ENCODE peak calls at places on chromosomes 1 and 21, in ten cellular contexts. I is colonic mucosa; X is GM23248; M is Caco-2; S is endothelial cell of umbilical vein; Z is astrocyte of the spinal cord; L is cardiac muscle cell; C is CD4-positive, alpha-beta memory T cell; B is cardiac fibroblast; E is AG04450. H is an unnamed sample.

GRCh38 chr1:27522148-27522859 is 32.3 kb upstream of the WASF2 start:
- DNase-seq in I (no peak), X (peak; percentile 67), M (no peak), S (peak; percentile 27), Z (peak; percentile 36), L (no peak), C (peak; percentile 75), B (no peak), E (no peak), H (no peak)

GRCh38 chr1:156115514-156116374 is 1.2 kb downstream of the LMNA start:
- DNase-seq in I (peak; percentile 79), X (peak; percentile 86), M (no peak), S (peak; percentile 61), Z (peak; percentile 66), L (peak; percentile 79), C (no peak), B (peak; percentile 86), E (no peak), H (no peak)

GRCh38 chr1:171636141-171636540 is 14.1 kb downstream of the MYOCOS start:
- DNase-seq in I (no peak), X (peak; percentile 12), M (peak; percentile 21), S (no peak), Z (no peak), L (peak; percentile 61), C (no peak), B (no peak), E (no peak), H (no peak)

GRCh38 chr1:2932671-2933350 is 88.5 kb upstream of the ACTRT2 start:
- DNase-seq in I (no peak), X (no peak), M (no peak), S (no peak), Z (no peak), L (no peak), C (no peak), B (no peak), E (no peak), H (no peak)

GRCh38 chr21:28099296-28099695 is 893.4 kb downstream of the LTN1 start:
- DNase-seq in I (peak; percentile 25), X (no peak), M (no peak), S (no peak), Z (no peak), L (peak; percentile 30), C (no peak), B (peak; percentile 94), E (no peak), H (no peak)

GRCh38 chr1:159823401-159823800 is 3.3 kb upstream of the SLAMF8 start:
- DNase-seq in I (no peak), X (no peak), M (no peak), S (no peak), Z (no peak), L (no peak), C (no peak), B (no peak), E (no peak), H (no peak)

GRCh38 chr1:210441028-210441427 is 112.3 kb downstream of the HHAT start:
- DNase-seq in I (no peak), X (no peak), M (no peak), S (no peak), Z (no peak), L (no peak), C (no peak), B (no peak), E (no peak), H (no peak)

GRCh38 chr1:104072915-104073371 is 323.2 kb downstream of the AMY1C start:
- DNase-seq in I (peak; percentile 17), X (no peak), M (no peak), S (peak; percentile 1), Z (no peak), L (no peak), C (no peak), B (no peak), E (no peak), H (no peak)

GRCh38 chr1:7878027-7878426 is 25.2 kb upstream of the UTS2 start:
- DNase-seq in I (no peak), X (no peak), M (no peak), S (no peak), Z (no peak), L (no peak), C (no peak), B (no peak), E (no peak), H (no peak)

GRCh38 chr1:41281367-41281766 is 39.3 kb upstream of the SCMH1 start:
- DNase-seq in I (no peak), X (no peak), M (no peak), S (no peak), Z (no peak), L (no peak), C (no peak), B (no peak), E (no peak), H (no peak)

GRCh38 chr1:191963286-191963685 is 195.0 kb upstream of the RGS18 start:
- DNase-seq in I (no peak), X (no peak), M (no peak), S (no peak), Z (peak; percentile 23), L (no peak), C (no peak), B (no peak), E (peak; percentile 10), H (no peak)

GRCh38 chr1:169486281-169486904 is 649 bp upstream of the SLC19A2 start:
- DNase-seq in I (no peak), X (peak; percentile 81), M (no peak), S (no peak), Z (no peak), L (no peak), C (no peak), B (peak; percentile 76), E (no peak), H (no peak)

GRCh38 chr1:30258876-30259275 is 464.5 kb downstream of the MATN1 start:
- DNase-seq in I (no peak), X (no peak), M (no peak), S (no peak), Z (no peak), L (no peak), C (no peak), B (no peak), E (no peak), H (no peak)

DNA sequence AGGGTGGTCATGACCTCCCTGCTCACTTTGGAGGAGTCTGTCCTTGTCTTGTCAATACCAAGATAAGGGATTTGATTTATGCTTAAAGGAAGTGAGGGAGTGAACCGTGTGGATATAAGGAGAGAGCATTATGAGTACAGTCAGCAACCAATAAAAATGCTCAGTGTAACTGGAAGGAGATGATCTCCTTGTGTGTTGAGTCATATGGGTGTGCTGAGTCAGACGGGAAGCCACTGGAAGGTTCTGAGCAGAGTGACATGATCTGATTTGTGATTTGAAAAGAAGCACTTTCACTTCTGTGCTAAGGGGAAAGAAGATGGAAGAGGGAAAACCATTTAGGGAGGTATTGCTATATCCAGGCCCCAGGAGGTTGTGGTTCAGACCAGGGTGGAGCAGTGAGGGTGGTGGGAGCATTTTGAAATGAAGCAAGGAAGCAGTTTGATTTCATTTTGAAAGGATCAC is 2.5 kb upstream of the BCL10 start:
- DNase-seq in I (peak; percentile 86), X (peak; percentile 95), M (no peak), S (peak; percentile 93), Z (peak; percentile 92), L (no peak), C (no peak), B (peak; percentile 88), E (peak; percentile 78), H (peak; percentile 62)
- H3K4me3 ChIP-seq in I (no peak overlapping the region), X (peak overlapping the region; percentile 60), M (no peak overlapping the region), S (no peak overlapping the region), Z (no peak overlapping the region), L (no peak overlapping the region), C (no peak overlapping the region), B (peak overlapping the region; percentile 9), E (peak overlapping the region; percentile 52), H (no peak overlapping the region)

DNA sequence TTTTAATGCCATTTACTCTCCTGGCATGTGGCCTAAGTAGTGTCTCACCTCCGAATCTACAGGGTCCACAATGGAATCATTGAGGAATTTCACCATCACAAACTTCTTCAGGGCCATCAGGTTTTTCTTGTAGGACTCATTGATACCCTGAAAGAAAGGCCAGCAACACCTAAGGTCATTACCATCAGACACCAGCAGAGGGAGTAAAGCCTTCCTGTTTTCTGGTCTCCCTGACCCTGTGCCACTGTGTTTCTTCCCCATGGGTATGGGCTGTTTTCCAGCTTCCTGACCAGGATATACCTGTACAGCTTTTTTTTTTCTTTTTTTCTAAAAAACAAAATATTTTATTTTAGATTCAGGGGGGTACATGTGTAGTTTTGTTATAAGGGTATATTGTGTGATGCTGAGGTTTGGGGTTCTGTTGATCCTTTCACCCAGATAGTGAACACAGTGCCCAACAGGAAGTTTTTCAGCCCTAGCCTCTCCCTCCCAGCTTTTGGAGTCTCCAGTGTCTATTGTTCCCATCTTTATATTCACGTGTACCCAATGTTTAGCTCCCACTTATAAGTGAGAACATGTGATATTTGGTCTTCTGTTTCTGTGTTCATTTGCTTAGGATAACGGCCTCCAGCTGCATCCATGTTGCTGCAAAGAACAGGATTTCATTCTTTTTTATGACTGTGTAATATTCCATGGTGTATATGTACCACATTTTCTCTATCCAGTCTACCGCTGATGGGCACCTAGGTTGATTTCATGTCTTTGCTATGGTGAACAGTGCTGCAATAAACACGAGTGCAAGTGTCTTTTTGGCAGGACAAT is 18.3 kb downstream of the PPT1 start:
- DNase-seq in I (peak; percentile 64), X (peak; percentile 64), M (peak; percentile 75), S (peak; percentile 60), Z (peak; percentile 37), L (peak; percentile 73), C (peak; percentile 53), B (peak; percentile 61), E (peak; percentile 13), H (peak; percentile 26)
- H3K4me3 ChIP-seq in I (no peak overlapping the region), X (no peak overlapping the region), M (no peak overlapping the region), S (no peak overlapping the region), Z (no peak overlapping the region), L (no peak overlapping the region), C (no peak overlapping the region), B (no peak overlapping the region), E (no peak overlapping the region), H (no peak overlapping the region)

DNA sequence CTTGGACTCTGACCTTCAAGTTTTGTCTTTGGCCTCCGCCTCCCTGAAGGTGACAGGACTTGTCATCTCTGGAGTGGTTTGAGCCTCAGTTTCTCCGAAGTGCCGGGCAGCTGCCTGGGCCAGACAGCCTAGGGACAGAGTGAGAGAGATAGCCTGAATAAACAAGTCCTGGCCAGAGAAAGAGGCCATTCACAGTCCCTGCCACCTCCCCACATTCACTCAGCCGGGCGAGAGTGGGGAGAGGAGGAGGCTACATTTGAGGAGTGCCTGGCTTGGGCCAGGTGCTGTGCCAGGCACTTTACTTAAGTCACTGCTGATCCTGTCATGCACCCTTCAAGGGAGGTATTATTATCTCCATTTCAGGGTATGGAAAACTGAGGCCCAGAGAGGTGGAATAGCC is 3.5 kb downstream of the EXTL1 start:
- DNase-seq in I (no peak), X (no peak), M (no peak), S (no peak), Z (no peak), L (no peak), C (no peak), B (no peak), E (no peak), H (no peak)
- H3K4me3 ChIP-seq in I (no peak overlapping the region), X (no peak overlapping the region), M (no peak overlapping the region), S (no peak overlapping the region), Z (no peak overlapping the region), L (no peak overlapping the region), C (no peak overlapping the region), B (no peak overlapping the region), E (no peak overlapping the region), H (no peak overlapping the region)

DNA sequence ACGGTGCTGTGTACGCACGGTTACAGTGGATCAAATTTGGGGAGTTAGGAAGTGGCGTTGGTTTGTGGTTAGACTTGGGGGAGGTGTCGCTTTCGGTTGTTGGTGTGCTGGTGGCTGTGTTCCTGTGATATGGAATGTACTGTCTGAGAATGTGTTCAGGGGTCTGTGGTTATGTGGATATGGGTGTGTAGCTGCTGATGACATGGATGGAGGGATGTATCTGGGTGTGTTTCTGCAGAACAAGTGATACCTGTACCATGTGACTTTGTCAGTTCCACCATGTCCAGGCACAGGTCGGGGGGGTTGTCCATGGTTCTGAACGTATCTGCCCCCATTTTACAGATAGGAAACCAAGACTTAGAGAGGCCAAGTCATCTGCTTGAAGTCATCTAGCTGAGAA is 22.7 kb downstream of the PAX7 start:
- DNase-seq in I (no peak), X (no peak), M (no peak), S (no peak), Z (no peak), L (no peak), C (peak; percentile 6), B (no peak), E (no peak), H (no peak)
- H3K4me3 ChIP-seq in I (no peak overlapping the region), X (no peak overlapping the region), M (no peak overlapping the region), S (no peak overlapping the region), Z (no peak overlapping the region), L (no peak overlapping the region), C (no peak overlapping the region), B (no peak overlapping the region), E (no peak overlapping the region), H (no peak overlapping the region)